ENCODE peak calls at places on chromosomes 6 and 20, in eight cellular contexts. One of them, this sample, is unnamed.

GRCh38 chr20:17985388-17986018 is 16.7 kb downstream of the MGME1 start:
- DNase-seq in endothelial cell: no peak
- DNase-seq in EL: no peak
- DNase-seq in MV-4-11: no peak
- DNase-seq in NCI-H2029: no peak
- DNase-seq in stimulated activated naive B cell treated with anti-CD40 and anti-IgM and Interleukin-4, amounts not matched to agents 10 μg/mL and 1 μg/mL and 100 μg/mL, for 72 hours: no peak
- DNase-seq in GDM1: no peak
- DNase-seq in lower lobe of right lung: no peak
- DNase-seq in this sample: peak

GRCh38 chr6:41039060-41039998 is at the start of gene UNC5CL:
- DNase-seq in endothelial cell: peak
- DNase-seq in EL: peak
- DNase-seq in MV-4-11: peak
- DNase-seq in NCI-H2029: peak
- DNase-seq in stimulated activated naive B cell treated with anti-CD40 and anti-IgM and Interleukin-4, amounts not matched to agents 10 μg/mL and 1 μg/mL and 100 μg/mL, for 72 hours: no peak
- DNase-seq in GDM1: no peak
- DNase-seq in lower lobe of right lung: peak
- DNase-seq in this sample: peak

GRCh38 chr6:69422474-69422873 is 374.3 kb downstream of the LMBRD1 start:
- DNase-seq in endothelial cell: no peak
- DNase-seq in EL: no peak
- DNase-seq in MV-4-11: no peak
- DNase-seq in NCI-H2029: no peak
- DNase-seq in stimulated activated naive B cell treated with anti-CD40 and anti-IgM and Interleukin-4, amounts not matched to agents 10 μg/mL and 1 μg/mL and 100 μg/mL, for 72 hours: no peak
- DNase-seq in GDM1: no peak
- DNase-seq in lower lobe of right lung: no peak
- DNase-seq in this sample: no peak

GRCh38 chr20:12737497-12737896 is 271.3 kb upstream of the SPTLC3 start:
- DNase-seq in endothelial cell: no peak
- DNase-seq in EL: no peak
- DNase-seq in MV-4-11: no peak
- DNase-seq in NCI-H2029: no peak
- DNase-seq in stimulated activated naive B cell treated with anti-CD40 and anti-IgM and Interleukin-4, amounts not matched to agents 10 μg/mL and 1 μg/mL and 100 μg/mL, for 72 hours: no peak
- DNase-seq in GDM1: no peak
- DNase-seq in lower lobe of right lung: no peak
- DNase-seq in this sample: no peak

GRCh38 chr6:3350252-3350826 is 91.6 kb downstream of the PSMG4 start:
- DNase-seq in endothelial cell: no peak
- DNase-seq in EL: no peak
- DNase-seq in MV-4-11: no peak
- DNase-seq in NCI-H2029: no peak
- DNase-seq in stimulated activated naive B cell treated with anti-CD40 and anti-IgM and Interleukin-4, amounts not matched to agents 10 μg/mL and 1 μg/mL and 100 μg/mL, for 72 hours: no peak
- DNase-seq in GDM1: no peak
- DNase-seq in lower lobe of right lung: no peak
- DNase-seq in this sample: no peak

GRCh38 chr6:32972353-32973143 is 4.2 kb downstream of the BRD2 start:
- DNase-seq in endothelial cell: peak
- DNase-seq in EL: no peak
- DNase-seq in MV-4-11: peak
- DNase-seq in NCI-H2029: no peak
- DNase-seq in stimulated activated naive B cell treated with anti-CD40 and anti-IgM and Interleukin-4, amounts not matched to agents 10 μg/mL and 1 μg/mL and 100 μg/mL, for 72 hours: no peak
- DNase-seq in GDM1: peak
- DNase-seq in lower lobe of right lung: peak
- DNase-seq in this sample: no peak

GRCh38 chr6:33868143-33868542 is 64.3 kb upstream of the MLN start:
- DNase-seq in endothelial cell: no peak
- DNase-seq in EL: no peak
- DNase-seq in MV-4-11: no peak
- DNase-seq in NCI-H2029: peak
- DNase-seq in stimulated activated naive B cell treated with anti-CD40 and anti-IgM and Interleukin-4, amounts not matched to agents 10 μg/mL and 1 μg/mL and 100 μg/mL, for 72 hours: no peak
- DNase-seq in GDM1: no peak
- DNase-seq in lower lobe of right lung: no peak
- DNase-seq in this sample: no peak

GRCh38 chr20:46276531-46276930 is 31.8 kb downstream of the CDH22 start:
- DNase-seq in endothelial cell: no peak
- DNase-seq in EL: no peak
- DNase-seq in MV-4-11: no peak
- DNase-seq in NCI-H2029: no peak
- DNase-seq in stimulated activated naive B cell treated with anti-CD40 and anti-IgM and Interleukin-4, amounts not matched to agents 10 μg/mL and 1 μg/mL and 100 μg/mL, for 72 hours: no peak
- DNase-seq in GDM1: no peak
- DNase-seq in lower lobe of right lung: no peak
- DNase-seq in this sample: no peak

GRCh38 chr6:52647199-52647598 is 23.7 kb upstream of the TMEM14A start:
- DNase-seq in endothelial cell: no peak
- DNase-seq in EL: peak
- DNase-seq in MV-4-11: no peak
- DNase-seq in NCI-H2029: no peak
- DNase-seq in stimulated activated naive B cell treated with anti-CD40 and anti-IgM and Interleukin-4, amounts not matched to agents 10 μg/mL and 1 μg/mL and 100 μg/mL, for 72 hours: no peak
- DNase-seq in GDM1: no peak
- DNase-seq in lower lobe of right lung: no peak
- DNase-seq in this sample: no peak

GRCh38 chr6:108438918-108439317 is 121.8 kb upstream of the FOXO3 start:
- DNase-seq in endothelial cell: no peak
- DNase-seq in EL: no peak
- DNase-seq in MV-4-11: peak
- DNase-seq in NCI-H2029: no peak
- DNase-seq in stimulated activated naive B cell treated with anti-CD40 and anti-IgM and Interleukin-4, amounts not matched to agents 10 μg/mL and 1 μg/mL and 100 μg/mL, for 72 hours: no peak
- DNase-seq in GDM1: no peak
- DNase-seq in lower lobe of right lung: no peak
- DNase-seq in this sample: peak

GRCh38 chr20:60819511-60819910 is 432.6 kb upstream of the CDH4 start:
- DNase-seq in endothelial cell: no peak
- DNase-seq in EL: no peak
- DNase-seq in MV-4-11: no peak
- DNase-seq in NCI-H2029: no peak
- DNase-seq in stimulated activated naive B cell treated with anti-CD40 and anti-IgM and Interleukin-4, amounts not matched to agents 10 μg/mL and 1 μg/mL and 100 μg/mL, for 72 hours: no peak
- DNase-seq in GDM1: no peak
- DNase-seq in lower lobe of right lung: no peak
- DNase-seq in this sample: no peak

GRCh38 chr6:28248916-28249315 is 3.2 kb downstream of the ZKSCAN4 start:
- DNase-seq in endothelial cell: no peak
- DNase-seq in EL: no peak
- DNase-seq in MV-4-11: no peak
- DNase-seq in NCI-H2029: no peak
- DNase-seq in stimulated activated naive B cell treated with anti-CD40 and anti-IgM and Interleukin-4, amounts not matched to agents 10 μg/mL and 1 μg/mL and 100 μg/mL, for 72 hours: no peak
- DNase-seq in GDM1: no peak
- DNase-seq in lower lobe of right lung: no peak
- DNase-seq in this sample: no peak

GRCh38 chr6:66948106-66948505 is 1241.1 kb upstream of the EYS start:
- DNase-seq in endothelial cell: no peak
- DNase-seq in EL: no peak
- DNase-seq in MV-4-11: no peak
- DNase-seq in NCI-H2029: no peak
- DNase-seq in stimulated activated naive B cell treated with anti-CD40 and anti-IgM and Interleukin-4, amounts not matched to agents 10 μg/mL and 1 μg/mL and 100 μg/mL, for 72 hours: no peak
- DNase-seq in GDM1: no peak
- DNase-seq in lower lobe of right lung: no peak
- DNase-seq in this sample: no peak

GRCh38 chr6:37699138-37699766 is 1.6 kb upstream of the MDGA1 start:
- DNase-seq in endothelial cell: no peak
- DNase-seq in EL: no peak
- DNase-seq in MV-4-11: no peak
- DNase-seq in NCI-H2029: peak
- DNase-seq in stimulated activated naive B cell treated with anti-CD40 and anti-IgM and Interleukin-4, amounts not matched to agents 10 μg/mL and 1 μg/mL and 100 μg/mL, for 72 hours: no peak
- DNase-seq in GDM1: no peak
- DNase-seq in lower lobe of right lung: no peak
- DNase-seq in this sample: no peak

GRCh38 chr6:159692303-159693127 is 526 bp downstream of the SOD2 start:
- DNase-seq in endothelial cell: peak
- DNase-seq in EL: peak
- DNase-seq in MV-4-11: peak
- DNase-seq in NCI-H2029: no peak
- DNase-seq in stimulated activated naive B cell treated with anti-CD40 and anti-IgM and Interleukin-4, amounts not matched to agents 10 μg/mL and 1 μg/mL and 100 μg/mL, for 72 hours: peak
- DNase-seq in GDM1: no peak
- DNase-seq in lower lobe of right lung: peak
- DNase-seq in this sample: peak

GRCh38 chr6:41568585-41569384 is 22.6 kb downstream of the FOXP4 start:
- DNase-seq in endothelial cell: no peak
- DNase-seq in EL: no peak
- DNase-seq in MV-4-11: no peak
- DNase-seq in NCI-H2029: peak
- DNase-seq in stimulated activated naive B cell treated with anti-CD40 and anti-IgM and Interleukin-4, amounts not matched to agents 10 μg/mL and 1 μg/mL and 100 μg/mL, for 72 hours: no peak
- DNase-seq in GDM1: no peak
- DNase-seq in lower lobe of right lung: peak
- DNase-seq in this sample: no peak

GRCh38 chr20:54980321-54980960 is 505.0 kb downstream of the DOK5 start:
- DNase-seq in endothelial cell: no peak
- DNase-seq in EL: no peak
- DNase-seq in MV-4-11: no peak
- DNase-seq in NCI-H2029: no peak
- DNase-seq in stimulated activated naive B cell treated with anti-CD40 and anti-IgM and Interleukin-4, amounts not matched to agents 10 μg/mL and 1 μg/mL and 100 μg/mL, for 72 hours: no peak
- DNase-seq in GDM1: no peak
- DNase-seq in lower lobe of right lung: no peak
- DNase-seq in this sample: no peak

GRCh38 chr20:46648903-46649649 is 2.2 kb downstream of the SLC13A3 start:
- DNase-seq in endothelial cell: no peak
- DNase-seq in EL: no peak
- DNase-seq in MV-4-11: peak
- DNase-seq in NCI-H2029: no peak
- DNase-seq in stimulated activated naive B cell treated with anti-CD40 and anti-IgM and Interleukin-4, amounts not matched to agents 10 μg/mL and 1 μg/mL and 100 μg/mL, for 72 hours: no peak
- DNase-seq in GDM1: no peak
- DNase-seq in lower lobe of right lung: no peak
- DNase-seq in this sample: no peak

GRCh38 chr20:45810191-45810590 is 2.3 kb upstream of the UBE2C start:
- DNase-seq in endothelial cell: no peak
- DNase-seq in EL: no peak
- DNase-seq in MV-4-11: no peak
- DNase-seq in NCI-H2029: no peak
- DNase-seq in stimulated activated naive B cell treated with anti-CD40 and anti-IgM and Interleukin-4, amounts not matched to agents 10 μg/mL and 1 μg/mL and 100 μg/mL, for 72 hours: no peak
- DNase-seq in GDM1: peak
- DNase-seq in lower lobe of right lung: no peak
- DNase-seq in this sample: no peak

GRCh38 chr6:44475779-44476434 is 88.4 kb downstream of the CDC5L start:
- DNase-seq in endothelial cell: peak
- DNase-seq in EL: peak
- DNase-seq in MV-4-11: peak
- DNase-seq in NCI-H2029: peak
- DNase-seq in stimulated activated naive B cell treated with anti-CD40 and anti-IgM and Interleukin-4, amounts not matched to agents 10 μg/mL and 1 μg/mL and 100 μg/mL, for 72 hours: peak
- DNase-seq in GDM1: peak
- DNase-seq in lower lobe of right lung: peak
- DNase-seq in this sample: peak

GRCh38 chr20:31608256-31608980 is 3.3 kb downstream of the ID1 start:
- DNase-seq in endothelial cell: peak
- DNase-seq in EL: peak
- DNase-seq in MV-4-11: peak
- DNase-seq in NCI-H2029: peak
- DNase-seq in stimulated activated naive B cell treated with anti-CD40 and anti-IgM and Interleukin-4, amounts not matched to agents 10 μg/mL and 1 μg/mL and 100 μg/mL, for 72 hours: no peak
- DNase-seq in GDM1: no peak
- DNase-seq in lower lobe of right lung: peak
- DNase-seq in this sample: peak

GRCh38 chr6:166527849-166528248 is 58.6 kb downstream of the RAMACL start:
- DNase-seq in endothelial cell: no peak
- DNase-seq in EL: no peak
- DNase-seq in MV-4-11: no peak
- DNase-seq in NCI-H2029: no peak
- DNase-seq in stimulated activated naive B cell treated with anti-CD40 and anti-IgM and Interleukin-4, amounts not matched to agents 10 μg/mL and 1 μg/mL and 100 μg/mL, for 72 hours: no peak
- DNase-seq in GDM1: no peak
- DNase-seq in lower lobe of right lung: no peak
- DNase-seq in this sample: no peak

GRCh38 chr6:132490024-132490423 is 22.9 kb downstream of the STX7 start:
- DNase-seq in endothelial cell: no peak
- DNase-seq in EL: peak
- DNase-seq in MV-4-11: no peak
- DNase-seq in NCI-H2029: no peak
- DNase-seq in stimulated activated naive B cell treated with anti-CD40 and anti-IgM and Interleukin-4, amounts not matched to agents 10 μg/mL and 1 μg/mL and 100 μg/mL, for 72 hours: no peak
- DNase-seq in GDM1: no peak
- DNase-seq in lower lobe of right lung: no peak
- DNase-seq in this sample: no peak

GRCh38 chr6:159720708-159721107 is 6.6 kb upstream of the WTAP start:
- DNase-seq in endothelial cell: peak
- DNase-seq in EL: no peak
- DNase-seq in MV-4-11: no peak
- DNase-seq in NCI-H2029: peak
- DNase-seq in stimulated activated naive B cell treated with anti-CD40 and anti-IgM and Interleukin-4, amounts not matched to agents 10 μg/mL and 1 μg/mL and 100 μg/mL, for 72 hours: no peak
- DNase-seq in GDM1: no peak
- DNase-seq in lower lobe of right lung: no peak
- DNase-seq in this sample: no peak

GRCh38 chr6:24426729-24427446 is 24.2 kb downstream of the MRS2 start:
- DNase-seq in endothelial cell: no peak
- DNase-seq in EL: no peak
- DNase-seq in MV-4-11: no peak
- DNase-seq in NCI-H2029: no peak
- DNase-seq in stimulated activated naive B cell treated with anti-CD40 and anti-IgM and Interleukin-4, amounts not matched to agents 10 μg/mL and 1 μg/mL and 100 μg/mL, for 72 hours: no peak
- DNase-seq in GDM1: no peak
- DNase-seq in lower lobe of right lung: no peak
- DNase-seq in this sample: no peak

GRCh38 chr6:137332637-137333228 is 113.5 kb upstream of the IFNGR1 start:
- DNase-seq in endothelial cell: no peak
- DNase-seq in EL: no peak
- DNase-seq in MV-4-11: no peak
- DNase-seq in NCI-H2029: no peak
- DNase-seq in stimulated activated naive B cell treated with anti-CD40 and anti-IgM and Interleukin-4, amounts not matched to agents 10 μg/mL and 1 μg/mL and 100 μg/mL, for 72 hours: no peak
- DNase-seq in GDM1: no peak
- DNase-seq in lower lobe of right lung: no peak
- DNase-seq in this sample: no peak

GRCh38 chr20:7352165-7352564 is 584.7 kb downstream of the BMP2 start:
- DNase-seq in endothelial cell: no peak
- DNase-seq in EL: no peak
- DNase-seq in MV-4-11: no peak
- DNase-seq in NCI-H2029: no peak
- DNase-seq in stimulated activated naive B cell treated with anti-CD40 and anti-IgM and Interleukin-4, amounts not matched to agents 10 μg/mL and 1 μg/mL and 100 μg/mL, for 72 hours: no peak
- DNase-seq in GDM1: no peak
- DNase-seq in lower lobe of right lung: no peak
- DNase-seq in this sample: no peak

GRCh38 chr20:56222945-56223344 is 25.6 kb upstream of the MC3R start:
- DNase-seq in endothelial cell: no peak
- DNase-seq in EL: peak
- DNase-seq in MV-4-11: no peak
- DNase-seq in NCI-H2029: no peak
- DNase-seq in stimulated activated naive B cell treated with anti-CD40 and anti-IgM and Interleukin-4, amounts not matched to agents 10 μg/mL and 1 μg/mL and 100 μg/mL, for 72 hours: no peak
- DNase-seq in GDM1: no peak
- DNase-seq in lower lobe of right lung: no peak
- DNase-seq in this sample: no peak

GRCh38 chr6:144149894-144150672 is at the start of gene STX11:
- DNase-seq in endothelial cell: peak
- DNase-seq in EL: peak
- DNase-seq in MV-4-11: peak
- DNase-seq in NCI-H2029: no peak
- DNase-seq in stimulated activated naive B cell treated with anti-CD40 and anti-IgM and Interleukin-4, amounts not matched to agents 10 μg/mL and 1 μg/mL and 100 μg/mL, for 72 hours: peak
- DNase-seq in GDM1: peak
- DNase-seq in lower lobe of right lung: peak
- DNase-seq in this sample: peak

GRCh38 chr6:14732845-14733757 is 512.8 kb upstream of the JARID2 start:
- DNase-seq in endothelial cell: no peak
- DNase-seq in EL: peak
- DNase-seq in MV-4-11: peak
- DNase-seq in NCI-H2029: no peak
- DNase-seq in stimulated activated naive B cell treated with anti-CD40 and anti-IgM and Interleukin-4, amounts not matched to agents 10 μg/mL and 1 μg/mL and 100 μg/mL, for 72 hours: peak
- DNase-seq in GDM1: no peak
- DNase-seq in lower lobe of right lung: no peak
- DNase-seq in this sample: no peak

This sample was measured in HL-60.